ENCODE peak calls at places on chromosomes 13 and 19, in nine cellular contexts. B is heart right ventricle, I is aorta, P is mesendoderm, H is COR-L47, N is glutamatergic neuron, J is kidney epithelial cell, U is globus pallidus, A is T-helper 17 cell. K is an unnamed sample.

GRCh38 chr19:5826531-5827341 is 12.8 kb downstream of the FUT6 start:
- DNase-seq in I (no peak), A (no peak), H (peak), B (peak), P (peak), N (peak), U (no peak), J (no peak), K (peak)

GRCh38 chr19:13493516-13494310 is 12.6 kb downstream of the CACNA1A start:
- DNase-seq in I (no peak), A (no peak), U (no peak), B (no peak), N (no peak), P (no peak), H (no peak), J (no peak), K (no peak)

GRCh38 chr19:53545271-53546065 is 7.5 kb downstream of the ZNF331 start:
- DNase-seq in J (no peak), N (no peak), P (peak), A (no peak), H (no peak), B (no peak), U (no peak), I (no peak), K (peak)

GRCh38 chr19:20325151-20325550 is 158.1 kb downstream of the ZNF486 start:
- DNase-seq in I (no peak), J (no peak), U (no peak), B (no peak), A (no peak), H (no peak), N (no peak), P (no peak), K (no peak)

GRCh38 chr13:51276684-51277083 is 54.5 kb downstream of the FAM124A start:
- DNase-seq in U (no peak), N (no peak), B (no peak), I (no peak), A (no peak), H (no peak), J (no peak), P (no peak), K (no peak)

GRCh38 chr19:44113784-44114390 is 688 bp downstream of the ZNF225 start:
- DNase-seq in H (no peak), P (peak), B (peak), A (no peak), U (no peak), J (no peak), I (no peak), N (no peak), K (no peak)

GRCh38 chr13:77345150-77345780 is 18.4 kb upstream of the MYCBP2 start:
- DNase-seq in N (no peak), P (no peak), A (no peak), U (no peak), J (no peak), H (no peak), I (no peak), B (no peak), K (no peak)

GRCh38 chr13:76350399-76350798 is 535.8 kb downstream of the KCTD12 start:
- DNase-seq in J (no peak), A (no peak), B (no peak), I (no peak), P (no peak), H (no peak), U (no peak), N (no peak), K (no peak)

GRCh38 chr13:77460195-77460594 is 75.3 kb upstream of the SCEL start:
- DNase-seq in A (no peak), J (no peak), I (peak), U (peak), N (no peak), B (no peak), P (no peak), H (no peak), K (no peak)

GRCh38 chr19:51365211-51366049 is 758 bp downstream of the ETFB start:
- DNase-seq in U (peak), J (no peak), A (no peak), I (no peak), B (peak), H (no peak), N (no peak), P (no peak), K (peak)

GRCh38 chr13:98495627-98496238 is 81.2 kb downstream of the STK24 start:
- DNase-seq in H (no peak), U (no peak), P (no peak), N (no peak), B (no peak), I (no peak), A (no peak), J (no peak), K (peak)

GRCh38 chr13:108115739-108116138 is 99.6 kb downstream of the LIG4 start:
- DNase-seq in I (no peak), P (no peak), J (no peak), B (no peak), N (no peak), H (no peak), U (no peak), A (no peak), K (no peak)

GRCh38 chr19:47158879-47159509 is 28.4 kb downstream of the SAE1 start:
- DNase-seq in B (no peak), U (no peak), H (no peak), N (no peak), P (no peak), I (no peak), A (no peak), J (peak), K (no peak)

GRCh38 chr13:98144501-98145350 is 1.8 kb downstream of the FARP1 start:
- DNase-seq in B (no peak), I (no peak), J (no peak), A (no peak), H (peak), N (peak), P (peak), U (peak), K (peak)

GRCh38 chr19:56725829-56726424 is 54.4 kb upstream of the ZNF835 start:
- DNase-seq in B (no peak), N (no peak), U (peak), J (no peak), P (no peak), I (no peak), A (no peak), H (no peak), K (no peak)

GRCh38 chr13:34254366-34254765 is 436.4 kb downstream of the RFC3 start:
- DNase-seq in P (no peak), A (no peak), N (no peak), U (no peak), I (no peak), H (no peak), J (no peak), B (no peak), K (peak)